ENCODE peak calls at places on chromosome 11, in six cellular contexts. D is choroid plexus epithelial cell, W is psoas muscle, G is dorsolateral prefrontal cortex, H is AG04449, S is brain microvascular endothelial cell. F is an unnamed sample.

GRCh38 chr11:122025757-122026156 is 90.3 kb downstream of the BLID start:
- DNase-seq in D (no peak), W (no peak), G (no peak), H (no peak), S (no peak), F (no peak)

GRCh38 chr11:125939081-125939521 is 6.7 kb upstream of the VSIG10L2 start:
- DNase-seq in D (no peak), W (no peak), G (no peak), H (no peak), S (no peak), F (no peak)

GRCh38 chr11:66317322-66317765 is 500 bp upstream of the CD248 start:
- DNase-seq in D (peak), W (peak), G (no peak), H (no peak), S (peak), F (no peak)

GRCh38 chr11:17839973-17840611 is 105.5 kb downstream of the KCNC1 start:
- DNase-seq in D (no peak), W (peak), G (no peak), H (no peak), S (no peak), F (no peak)

GRCh38 chr11:123742778-123743177 is 1.3 kb upstream of the ZNF202 start:
- DNase-seq in D (no peak), W (no peak), G (no peak), H (no peak), S (no peak), F (no peak)

GRCh38 chr11:118842369-118842768 is 41.3 kb upstream of the CXCR5 start:
- DNase-seq in D (peak), W (no peak), G (no peak), H (no peak), S (no peak), F (peak)

GRCh38 chr11:63277345-63277943 is 34.0 kb upstream of the SLC22A25 start:
- DNase-seq in D (no peak), W (no peak), G (no peak), H (no peak), S (no peak), F (no peak)

GRCh38 chr11:114651145-114651718 is 27.1 kb upstream of the NXPE2 start:
- DNase-seq in D (no peak), W (no peak), G (no peak), H (no peak), S (no peak), F (no peak)

GRCh38 chr11:106959800-106960199 is 58.5 kb downstream of the GUCY1A2 start:
- DNase-seq in D (peak), W (no peak), G (no peak), H (peak), S (peak), F (peak)

GRCh38 chr11:65424200-65425104 is 1.9 kb downstream of the NEAT1 start:
- DNase-seq in D (peak), W (peak), G (peak), H (no peak), S (peak), F (no peak)

GRCh38 chr11:109945626-109946321 is 147.4 kb upstream of the ZC3H12C start:
- DNase-seq in D (no peak), W (no peak), G (no peak), H (no peak), S (no peak), F (no peak)
- H3K4me3 ChIP-seq in D (no peak), W (peak), G (peak), H (no peak), S (no peak), F (no peak)

GRCh38 chr11:70091651-70092050 is 13.5 kb downstream of the ANO1 start:
- DNase-seq in D (no peak), W (no peak), G (no peak), H (no peak), S (no peak), F (no peak)
- TF ChIP-seq CTCF in D (no peak), W (no peak), G (no peak), H (no peak), S (no peak), F (no peak)

DNA sequence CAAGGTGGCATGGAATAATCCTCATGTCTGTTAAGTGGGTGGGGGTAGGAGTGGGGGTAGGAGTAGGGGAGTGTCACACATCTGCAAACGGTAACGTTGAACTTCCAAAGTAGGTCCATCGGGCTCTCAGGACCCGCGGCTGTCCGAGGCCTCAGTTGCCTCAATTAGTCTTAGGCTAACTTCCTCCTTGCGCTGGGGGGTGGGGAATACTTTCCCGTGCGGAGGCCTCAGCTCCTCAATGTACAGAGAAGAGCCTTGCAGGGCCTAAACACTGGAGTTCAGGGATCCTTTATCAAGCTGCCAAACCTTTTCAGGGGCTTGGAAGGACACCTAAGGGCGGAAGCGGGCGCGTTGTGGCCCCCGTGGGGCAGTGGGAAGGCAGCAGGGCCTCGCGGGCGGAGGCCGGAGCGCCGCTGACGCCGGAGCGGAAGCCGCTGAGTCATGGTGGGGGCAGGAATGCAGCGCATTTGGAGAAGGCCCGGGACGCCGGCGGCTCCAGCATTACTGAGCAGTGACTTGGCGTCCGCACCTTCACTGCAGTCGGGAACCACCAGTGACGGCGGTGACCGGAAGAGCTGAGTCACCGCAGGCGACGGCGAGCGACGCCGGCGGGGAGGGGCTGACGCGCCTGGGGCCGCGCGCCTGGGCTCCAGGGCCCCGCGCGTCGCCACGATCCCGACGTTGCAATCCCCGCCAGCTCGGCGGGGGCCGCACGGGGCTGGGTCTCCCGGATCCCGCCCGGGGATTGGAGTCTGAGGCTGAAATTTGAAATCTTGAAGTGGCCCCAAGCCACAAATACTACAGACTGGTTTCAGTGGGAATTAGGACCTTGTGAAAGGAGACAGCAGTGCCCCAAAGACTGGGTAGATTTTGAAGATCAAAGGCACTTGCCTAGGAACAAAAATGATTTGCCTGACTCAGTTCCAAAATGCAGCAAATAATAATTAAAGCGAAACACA is 20.2 kb upstream of the IPO7 start:
- DNase-seq in D (peak), W (peak), G (peak), H (peak), S (peak), F (peak)
- H3K4me3 ChIP-seq in D (peak), W (peak), G (peak), H (peak), S (peak), F (peak)

DNA sequence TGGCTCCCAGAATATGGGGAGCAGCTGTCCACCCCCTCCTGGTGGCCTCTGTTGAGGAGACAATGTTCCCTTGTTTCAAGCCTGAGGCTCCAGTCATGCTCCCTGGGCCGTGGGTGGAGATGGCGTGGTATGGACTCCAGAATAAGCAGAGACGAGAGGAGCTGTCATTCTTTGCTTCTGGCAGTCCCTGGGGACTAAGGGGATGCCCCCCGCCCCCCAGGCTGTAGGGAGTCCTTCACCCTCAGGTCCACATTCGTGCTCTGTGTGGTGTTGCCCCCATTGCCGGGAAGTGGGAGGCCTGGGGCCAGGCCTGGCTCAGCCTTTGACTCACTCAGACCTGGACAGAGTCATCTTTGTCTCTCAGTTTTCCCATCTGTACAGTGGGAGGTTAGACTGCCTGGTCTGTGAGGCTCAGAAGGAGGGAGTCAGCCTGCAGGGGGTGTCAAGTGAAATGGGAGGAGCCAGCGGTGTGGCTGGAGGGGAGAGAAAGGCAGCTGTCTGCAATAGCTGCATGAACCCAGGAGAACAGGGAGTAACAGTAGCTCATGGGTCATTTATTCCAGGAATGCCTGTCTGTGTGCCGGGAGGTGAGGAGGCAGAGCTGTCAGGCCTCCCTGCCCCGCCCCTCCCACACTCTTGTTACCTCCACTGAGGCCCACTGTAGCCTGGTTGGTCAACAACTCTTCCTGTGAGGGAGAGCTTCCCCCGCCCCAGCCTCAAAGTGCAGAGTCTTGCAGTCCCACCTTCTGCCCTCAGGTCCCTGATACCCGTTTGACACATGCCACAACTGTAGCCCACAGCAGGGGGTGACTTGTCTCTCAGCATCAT is 6.3 kb downstream of the ARHGEF17 start:
- DNase-seq in D (peak), W (no peak), G (peak), H (no peak), S (peak), F (no peak)
- TF ChIP-seq CTCF in D (peak), W (no peak), G (no peak), H (peak), S (peak), F (peak)